ENCODE peak calls at places on chromosome 22, in five cellular contexts. X is tibial nerve, Q is sigmoid colon, D is endodermal cell, R is heart right ventricle. J is an unnamed sample.

GRCh38 chr22:31122532-31123291 is at the start of gene INPP5J:
- DNase-seq in Q (peak), R (peak), D (peak), X (no peak), J (peak)

GRCh38 chr22:47355388-47355725 is 592.9 kb downstream of the TBC1D22A start:
- DNase-seq in Q (no peak), X (no peak), R (no peak), D (peak), J (no peak)

GRCh38 chr22:37499006-37499707 is 13.0 kb upstream of the MFNG start:
- DNase-seq in R (no peak), D (no peak), Q (no peak), X (no peak), J (no peak)

GRCh38 chr22:17266261-17266971 is 47.2 kb upstream of the ADA2 start:
- DNase-seq in Q (no peak), X (no peak), R (no peak), D (peak), J (peak)

GRCh38 chr22:39292561-39293074 is 26.8 kb downstream of the RPL3 start:
- DNase-seq in Q (peak), D (peak), X (peak), R (peak), J (peak)

GRCh38 chr22:35835998-35836691 is 118.5 kb downstream of the APOL5 start:
- DNase-seq in D (peak), Q (peak), R (peak), X (peak), J (peak)

GRCh38 chr22:19903031-19903430 is 38.5 kb upstream of the COMT start:
- DNase-seq in X (no peak), D (peak), R (no peak), Q (no peak), J (peak)

GRCh38 chr22:18068991-18069390 is 8.8 kb upstream of the PEX26 start:
- DNase-seq in R (no peak), X (no peak), Q (no peak), D (no peak), J (no peak)

GRCh38 chr22:43230983-43231723 is 44.2 kb upstream of the TTLL12 start:
- DNase-seq in R (peak), Q (no peak), D (peak), X (peak), J (peak)

GRCh38 chr22:34055525-34056200 is 135.4 kb upstream of the LARGE1 start:
- DNase-seq in D (peak), X (no peak), R (no peak), Q (no peak), J (no peak)

GRCh38 chr22:28989035-28989464 is 72.6 kb downstream of the C22orf31 start:
- DNase-seq in R (no peak), D (peak), Q (no peak), X (no peak), J (peak)

GRCh38 chr22:37173709-37174108 is 14.3 kb downstream of the C1QTNF6 start:
- DNase-seq in D (peak), R (no peak), Q (peak), X (peak), J (peak)

GRCh38 chr22:10741210-10741609 is 4786.8 kb upstream of the OR11H1 start:
- DNase-seq in D (no peak), Q (peak), R (no peak), X (no peak), J (peak)

GRCh38 chr22:17213976-17214375 is 5.3 kb downstream of the ADA2 start:
- DNase-seq in X (peak), R (peak), D (peak), Q (peak), J (peak)

GRCh38 chr22:24894998-24895397 is 51.5 kb downstream of the LHFPL7 start:
- DNase-seq in D (no peak), Q (peak), R (peak), X (peak), J (no peak)

GRCh38 chr22:35315855-35316745 is 16.4 kb downstream of the TOM1 start:
- DNase-seq in R (peak), Q (peak), X (no peak), D (no peak), J (no peak)

GRCh38 chr22:30575011-30575671 is 676 bp upstream of the GAL3ST1 start:
- DNase-seq in X (peak), Q (no peak), R (peak), D (peak), J (peak)

GRCh38 chr22:19478466-19479357 is at the start of gene UFD1:
- DNase-seq in R (peak), Q (peak), X (peak), D (peak), J (peak)

GRCh38 chr22:19149047-19149883 is 827 bp downstream of the GSC2 start:
- DNase-seq in Q (no peak), R (no peak), D (peak), X (no peak), J (peak)

GRCh38 chr22:50270302-50271010 is at the start of gene MAPK11:
- DNase-seq in R (peak), Q (no peak), X (peak), D (peak), J (peak)

GRCh38 chr22:40525250-40525884 is 111.2 kb downstream of the MRTFA start:
- DNase-seq in R (peak), Q (no peak), X (peak), D (peak), J (no peak)

GRCh38 chr22:40176921-40177737 is 596 bp upstream of the TNRC6B start:
- DNase-seq in Q (no peak), X (peak), D (peak), R (no peak), J (peak)

GRCh38 chr22:37095113-37095512 is 14.4 kb downstream of the TMPRSS6 start:
- DNase-seq in X (no peak), D (no peak), Q (no peak), R (no peak), J (no peak)

GRCh38 chr22:30829901-30830550 is 135.4 kb downstream of the OSBP2 start:
- DNase-seq in R (no peak), Q (no peak), D (no peak), X (no peak), J (peak)

GRCh38 chr22:35552186-35552842 is 11.7 kb downstream of the RASD2 start:
- DNase-seq in X (no peak), Q (no peak), D (peak), R (no peak), J (peak)

GRCh38 chr22:24727218-24727851 is 47.2 kb downstream of the PIWIL3 start:
- DNase-seq in X (peak), R (no peak), D (no peak), Q (no peak), J (peak)

GRCh38 chr22:44709881-44710400 is 7.9 kb downstream of the PRR5 start:
- DNase-seq in X (no peak), Q (no peak), R (no peak), D (no peak), J (peak)

GRCh38 chr22:44705022-44705297 is 3.0 kb downstream of the PRR5 start:
- DNase-seq in R (no peak), X (no peak), Q (no peak), D (no peak), J (no peak)

GRCh38 chr22:44707752-44708151 is 5.7 kb downstream of the PRR5 start:
- DNase-seq in R (no peak), Q (no peak), X (no peak), D (no peak), J (peak)

GRCh38 chr22:44706488-44706887 is 4.5 kb downstream of the PRR5 start:
- DNase-seq in D (no peak), R (no peak), X (no peak), Q (no peak), J (no peak)

DNA sequence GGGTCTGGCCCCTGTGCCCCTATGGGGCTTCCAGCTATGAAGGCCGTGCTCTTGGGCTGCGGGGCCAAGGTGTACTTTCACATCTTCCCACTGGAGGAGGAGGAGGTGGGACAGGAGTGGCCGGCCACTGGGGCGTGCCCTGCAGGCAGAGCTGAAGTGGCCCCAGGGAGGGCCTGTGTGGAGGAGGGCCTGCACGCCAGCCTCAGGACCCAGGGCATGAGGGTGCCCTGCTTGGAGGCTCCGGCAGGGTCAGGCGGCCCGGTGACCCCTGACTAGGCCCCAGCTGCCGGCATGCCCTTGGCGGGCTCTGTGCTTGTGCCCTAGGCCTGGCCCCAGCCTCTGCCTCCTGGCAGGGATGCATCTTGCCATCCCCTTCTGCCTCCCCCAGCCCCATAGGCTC is 5.2 kb downstream of the PRR5 start:
- DNase-seq in R (no peak), D (no peak), X (no peak), Q (no peak), J (no peak)
- H3K27ac ChIP-seq in R (no peak), D (no peak), X (no peak), Q (no peak), J (peak)

GRCh38 chr22:26503758-26504157 is 8.5 kb downstream of the TFIP11 start:
- DNase-seq in X (no peak), Q (no peak), D (no peak), R (no peak), J (no peak)

GRCh38 chr22:26508148-26508547 is 4.1 kb downstream of the TFIP11 start:
- DNase-seq in D (no peak), Q (no peak), X (no peak), R (no peak), J (no peak)

GRCh38 chr22:26499188-26499703 is 13.0 kb downstream of the TFIP11 start:
- DNase-seq in R (no peak), X (no peak), Q (no peak), D (no peak), J (no peak)

GRCh38 chr22:26501996-26502395 is 10.3 kb downstream of the TFIP11 start:
- DNase-seq in D (no peak), Q (no peak), R (no peak), X (no peak), J (no peak)

GRCh38 chr22:26502688-26503561 is 9.3 kb downstream of the TFIP11 start:
- DNase-seq in Q (no peak), X (no peak), R (peak), D (peak), J (no peak)
- H3K27ac ChIP-seq in Q (no peak), X (no peak), R (peak), D (no peak), J (no peak)

DNA sequence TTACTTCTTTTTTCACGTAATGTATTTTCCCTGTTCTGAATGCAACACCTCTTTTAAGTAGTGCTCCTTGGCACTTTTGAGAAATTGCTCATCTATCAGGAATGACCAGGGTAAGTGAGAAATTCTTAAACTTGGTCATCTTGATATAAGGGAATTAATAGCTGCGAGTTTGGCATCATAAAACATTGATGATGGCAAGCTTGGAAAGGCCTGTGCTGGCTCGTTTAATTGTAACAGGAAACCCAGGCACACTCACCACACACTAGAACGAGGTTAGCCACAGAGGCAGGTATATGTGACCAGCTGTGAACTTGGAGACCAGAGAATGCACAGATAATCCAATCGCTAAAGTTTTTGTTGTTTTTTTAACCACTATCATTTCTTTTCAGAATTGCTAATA is 24.3 kb downstream of the FAM118A start:
- DNase-seq in D (no peak), R (no peak), X (no peak), Q (no peak), J (peak)
- H3K27ac ChIP-seq in D (no peak), R (peak), X (no peak), Q (no peak), J (no peak)

GRCh38 chr22:20985720-20986119 is 3.6 kb downstream of the LZTR1 start:
- DNase-seq in X (no peak), Q (no peak), R (no peak), D (no peak), J (no peak)

GRCh38 chr22:20981787-20982562 is at the start of gene LZTR1:
- DNase-seq in R (peak), X (peak), D (peak), Q (peak), J (peak)

GRCh38 chr22:20982563-20982882 is 426 bp downstream of the LZTR1 start:
- DNase-seq in X (no peak), Q (no peak), D (no peak), R (no peak), J (no peak)

GRCh38 chr22:20980938-20981722 is 967 bp upstream of the LZTR1 start:
- DNase-seq in R (no peak), D (no peak), Q (no peak), X (no peak), J (no peak)

DNA sequence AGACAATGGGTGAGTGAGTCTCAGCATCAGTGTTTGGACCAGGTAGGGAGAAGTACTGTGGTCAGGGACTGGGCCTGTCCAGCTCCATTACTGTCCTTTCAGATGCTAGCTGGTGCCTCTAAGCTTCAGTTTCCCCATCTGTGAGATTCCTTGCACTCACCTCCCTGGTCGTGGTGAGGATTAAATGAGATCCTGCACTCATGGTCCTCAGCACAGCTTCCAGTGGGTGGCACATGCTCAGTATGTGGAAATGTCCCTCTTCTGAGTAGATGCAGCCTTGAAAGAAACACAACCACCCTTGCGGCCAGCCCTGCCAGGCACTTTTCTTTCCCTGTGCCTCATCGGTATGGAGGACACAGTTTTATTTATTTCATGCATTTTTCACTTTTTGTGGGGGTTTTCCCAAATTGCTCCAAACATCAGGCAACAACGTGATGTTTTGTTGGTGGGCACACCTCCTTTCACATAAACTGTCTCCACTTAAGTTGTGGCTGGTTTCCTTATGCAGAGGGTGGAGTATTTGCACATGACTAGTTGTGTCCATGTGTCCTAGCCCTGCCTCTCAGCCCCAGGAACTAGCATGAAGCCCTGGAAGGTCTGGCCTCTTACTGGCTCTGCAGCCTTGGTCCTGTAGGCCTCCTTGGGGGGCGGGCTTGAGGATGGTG is 1.1 kb downstream of the LZTR1 start:
- DNase-seq in Q (no peak), D (no peak), X (no peak), R (no peak), J (no peak)
- H3K27ac ChIP-seq in Q (peak), D (no peak), X (peak), R (peak), J (peak)

GRCh38 chr22:26937213-26937612 is 279.8 kb downstream of the MIAT start:
- DNase-seq in Q (no peak), R (no peak), D (no peak), X (no peak), J (no peak)

GRCh38 chr22:26945565-26945964 is 288.2 kb downstream of the MIAT start:
- DNase-seq in Q (no peak), R (no peak), D (no peak), X (no peak), J (no peak)

GRCh38 chr22:26939466-26939865 is 282.1 kb downstream of the MIAT start:
- DNase-seq in R (no peak), Q (no peak), X (no peak), D (no peak), J (no peak)

GRCh38 chr22:26942301-26942927 is 285.0 kb downstream of the MIAT start:
- DNase-seq in Q (no peak), R (no peak), D (no peak), X (no peak), J (no peak)
- H3K27ac ChIP-seq in Q (no peak), R (no peak), D (no peak), X (no peak), J (no peak)

GRCh38 chr22:48938741-48939140 is 888.9 kb downstream of the BRD1 start:
- DNase-seq in X (no peak), R (no peak), D (peak), Q (peak), J (no peak)
- H3K27ac ChIP-seq in X (no peak), R (no peak), D (no peak), Q (no peak), J (no peak)